ENCODE peak calls at places on chromosome 9, in six cellular contexts. J is chondrocyte; A is colonic mucosa; Y is H4; U is CD8-positive, alpha-beta memory T cell; V is ELR. R is an unnamed sample.
A peak's percentile ranks its signal among the peaks of the same experiment; 100 is the strongest.

GRCh38 chr9:111178361-111179043 is 140.2 kb upstream of the LPAR1 start:
- DNase-seq in J (no peak), A (no peak), Y (peak; percentile 48), U (no peak), V (peak; percentile 60), R (no peak)

GRCh38 chr9:129596541-129597328 is 24.2 kb downstream of the C9orf50 start:
- DNase-seq in J (no peak), A (peak; percentile 80), Y (no peak), U (no peak), V (peak; percentile 82), R (no peak)

GRCh38 chr9:120714846-120715231 is 569 bp upstream of the MEGF9 start:
- DNase-seq in J (no peak), A (peak; percentile 41), Y (no peak), U (no peak), V (no peak), R (no peak)

GRCh38 chr9:131986576-131986975 is 93.1 kb downstream of the MED27 start:
- DNase-seq in J (no peak), A (no peak), Y (no peak), U (no peak), V (peak; percentile 84), R (no peak)

GRCh38 chr9:123119566-123119965 is 86.1 kb downstream of the GPR21 start:
- DNase-seq in J (no peak), A (no peak), Y (no peak), U (no peak), V (no peak), R (no peak)

GRCh38 chr9:2390028-2390427 is 231.6 kb upstream of the VLDLR start:
- DNase-seq in J (no peak), A (no peak), Y (no peak), U (no peak), V (no peak), R (no peak)

GRCh38 chr9:129143461-129143927 is 32.3 kb downstream of the PTPA start:
- DNase-seq in J (no peak), A (peak; percentile 60), Y (peak; percentile 50), U (no peak), V (peak; percentile 35), R (peak; percentile 77)

GRCh38 chr9:106482733-106483132 is 380.2 kb upstream of the ZNF462 start:
- DNase-seq in J (no peak), A (no peak), Y (peak; percentile 34), U (no peak), V (peak; percentile 29), R (no peak)

GRCh38 chr9:35603986-35604577 is 980 bp upstream of the TESK1 start:
- DNase-seq in J (peak; percentile 100), A (peak; percentile 99), Y (peak; percentile 100), U (peak; percentile 99), V (peak; percentile 100), R (peak; percentile 100)

GRCh38 chr9:88747768-88748167 is 212.8 kb downstream of the NXNL2 start:
- DNase-seq in J (no peak), A (peak; percentile 33), Y (peak; percentile 76), U (no peak), V (peak; percentile 91), R (no peak)

GRCh38 chr9:89421595-89421994 is 76.3 kb downstream of the SEMA4D start:
- DNase-seq in J (no peak), A (no peak), Y (no peak), U (no peak), V (peak; percentile 19), R (no peak)

GRCh38 chr9:84154320-84154719 is 173.7 kb downstream of the RMI1 start:
- DNase-seq in J (no peak), A (no peak), Y (no peak), U (no peak), V (peak; percentile 33), R (no peak)

GRCh38 chr9:133704711-133705181 is 33.4 kb downstream of the SARDH start:
- DNase-seq in J (peak; percentile 59), A (no peak), Y (no peak), U (no peak), V (no peak), R (peak; percentile 69)

GRCh38 chr9:90271707-90272106 is 370.9 kb downstream of the DIRAS2 start:
- DNase-seq in J (no peak), A (no peak), Y (no peak), U (no peak), V (no peak), R (no peak)

GRCh38 chr9:134381671-134382505 is 55.6 kb downstream of the RXRA start:
- DNase-seq in J (no peak), A (peak; percentile 66), Y (peak; percentile 65), U (peak; percentile 46), V (no peak), R (peak; percentile 33)

GRCh38 chr9:35515766-35516165 is 25.9 kb downstream of the RUSC2 start:
- DNase-seq in J (no peak), A (no peak), Y (no peak), U (no peak), V (peak; percentile 72), R (no peak)